ENCODE peak calls at places on chromosomes 4 and X, in ten cellular contexts. U, Z, K, G, T, Q, Y, L, N and C are unnamed samples.

GRCh38 chr4:139085141-139085540 is 69.6 kb downstream of the NOCT start:
- DNase-seq in K (no peak), U (no peak), T (no peak), N (no peak), L (no peak), Z (no peak), Q (no peak), Y (no peak), G (no peak), C (no peak)

GRCh38 chrX:155028749-155029360 is 2.2 kb downstream of the FUNDC2 start:
- DNase-seq in N (peak), U (no peak), T (no peak), K (no peak), Q (no peak), G (no peak), Z (no peak), Y (no peak), L (peak), C (no peak)

GRCh38 chr4:12875640-12876243 is 608.4 kb downstream of the RAB28 start:
- DNase-seq in K (no peak), Y (no peak), U (no peak), T (no peak), N (no peak), L (no peak), Q (no peak), Z (no peak), G (no peak), C (no peak)

GRCh38 chrX:69615323-69615722 is 590 bp upstream of the EDA start:
- DNase-seq in N (peak), T (no peak), Y (no peak), L (no peak), Z (no peak), U (no peak), Q (no peak), K (no peak), G (peak), C (no peak)

GRCh38 chrX:131010186-131010585 is 48.0 kb upstream of the ARHGAP36 start:
- DNase-seq in G (no peak), T (no peak), Y (no peak), Q (no peak), Z (no peak), L (no peak), N (no peak), K (no peak), U (no peak), C (no peak)

GRCh38 chr4:184831153-184831552 is 5.4 kb upstream of the ACSL1 start:
- DNase-seq in L (no peak), Z (no peak), G (no peak), Q (no peak), K (no peak), Y (no peak), T (no peak), N (no peak), U (no peak), C (no peak)

GRCh38 chr4:78669453-78669852 is 106.7 kb upstream of the BMP2K start:
- DNase-seq in N (no peak), Z (no peak), T (no peak), G (no peak), Y (no peak), L (no peak), U (no peak), K (no peak), Q (no peak), C (no peak)

GRCh38 chr4:88159137-88159725 is 792 bp upstream of the ABCG2 start:
- DNase-seq in N (no peak), L (no peak), T (no peak), Z (no peak), Y (no peak), U (no peak), Q (no peak), K (peak), G (no peak), C (no peak)

GRCh38 chr4:152181150-152181549 is 354.7 kb downstream of the FBXW7 start:
- DNase-seq in Q (no peak), U (no peak), N (no peak), Y (no peak), L (no peak), K (no peak), G (no peak), T (no peak), Z (no peak), C (no peak)

GRCh38 chr4:124144302-124144701 is 568.2 kb downstream of the ANKRD50 start:
- DNase-seq in Q (no peak), Z (peak), Y (no peak), G (no peak), L (no peak), U (no peak), K (no peak), T (no peak), N (no peak), C (no peak)

GRCh38 chrX:43633081-43633480 is 23.0 kb upstream of the MAOA start:
- DNase-seq in L (no peak), U (no peak), Q (no peak), N (no peak), G (no peak), T (no peak), Z (no peak), Y (no peak), K (no peak), C (no peak)

GRCh38 chr4:7264694-7265093 is 72.4 kb downstream of the SORCS2 start:
- DNase-seq in L (no peak), Q (no peak), N (no peak), K (no peak), G (no peak), U (no peak), T (no peak), Y (no peak), Z (no peak), C (no peak)

GRCh38 chr4:147247577-147247976 is 233.3 kb upstream of the EDNRA start:
- DNase-seq in T (no peak), Y (no peak), Z (no peak), K (no peak), N (no peak), Q (no peak), G (no peak), U (no peak), L (no peak), C (no peak)

GRCh38 chr4:184846531-184846930 is 20.8 kb upstream of the ACSL1 start:
- DNase-seq in G (no peak), N (no peak), K (no peak), Z (no peak), L (no peak), Y (no peak), U (no peak), T (no peak), Q (no peak), C (no peak)

GRCh38 chr4:183554878-183555585 is 50.2 kb downstream of the ING2 start:
- DNase-seq in Z (no peak), K (no peak), U (no peak), G (no peak), L (no peak), T (no peak), Y (no peak), Q (no peak), N (no peak), C (no peak)

GRCh38 chr4:151783867-151784266 is 23.1 kb upstream of the GATB start:
- DNase-seq in T (no peak), L (peak), G (no peak), Z (no peak), Q (no peak), Y (no peak), N (no peak), U (no peak), K (no peak), C (no peak)

GRCh38 chr4:109947457-109947856 is 34.8 kb downstream of the EGF start:
- DNase-seq in T (no peak), Q (no peak), K (no peak), U (peak), Z (no peak), L (peak), Y (no peak), G (no peak), N (no peak), C (no peak)

GRCh38 chrX:14026121-14026520 is 3.6 kb downstream of the GEMIN8 start:
- DNase-seq in G (peak), K (no peak), N (no peak), Q (no peak), Z (no peak), T (no peak), L (no peak), Y (no peak), U (no peak), C (no peak)

GRCh38 chr4:153223418-153223792 is 19.2 kb downstream of the TRIM2 start:
- DNase-seq in K (no peak), U (peak), T (no peak), L (no peak), G (no peak), N (no peak), Q (no peak), Y (no peak), Z (no peak), C (no peak)

GRCh38 chrX:69388526-69388925 is 115.6 kb upstream of the NALF2 start:
- DNase-seq in N (peak), K (peak), Q (no peak), U (no peak), T (no peak), G (no peak), L (no peak), Y (no peak), Z (no peak), C (no peak)

GRCh38 chrX:10089378-10089795 is 67.4 kb upstream of the CLCN4 start:
- DNase-seq in L (no peak), K (no peak), U (no peak), N (no peak), G (no peak), Y (no peak), T (no peak), Q (no peak), Z (no peak), C (no peak)

GRCh38 chrX:48703642-48704481 is 7.3 kb downstream of the SUV39H1 start:
- DNase-seq in Q (peak), U (peak), Z (no peak), N (peak), L (no peak), G (no peak), T (no peak), Y (no peak), K (peak), C (no peak)

GRCh38 chr4:54228563-54229501 is at the start of gene PDGFRA:
- DNase-seq in L (peak), N (no peak), U (no peak), Z (peak), Y (no peak), Q (no peak), G (peak), T (no peak), K (no peak), C (no peak)

GRCh38 chrX:65871671-65872311 is 168.1 kb downstream of the VSIG4 start:
- DNase-seq in Q (peak), G (peak), L (no peak), N (peak), Y (no peak), Z (no peak), U (peak), T (no peak), K (peak), C (no peak)

GRCh38 chr4:98784947-98785693 is 126.7 kb upstream of the TSPAN5 start:
- DNase-seq in U (no peak), K (no peak), L (no peak), G (no peak), Y (no peak), N (no peak), Q (no peak), Z (no peak), T (no peak), C (no peak)

GRCh38 chr4:98781641-98782348 is 123.4 kb upstream of the TSPAN5 start:
- DNase-seq in K (no peak), Z (no peak), Y (no peak), U (no peak), G (no peak), L (no peak), Q (no peak), T (no peak), N (no peak), C (no peak)

GRCh38 chr4:98780926-98781325 is 122.5 kb upstream of the TSPAN5 start:
- DNase-seq in G (no peak), U (no peak), L (no peak), T (no peak), Z (no peak), Y (no peak), N (no peak), K (no peak), Q (no peak), C (no peak)

GRCh38 chr4:98786866-98787265 is 128.5 kb upstream of the TSPAN5 start:
- DNase-seq in T (no peak), U (no peak), Z (no peak), Y (no peak), L (no peak), K (no peak), N (no peak), G (no peak), Q (no peak), C (no peak)
- TF ChIP-seq CTCF in T (no peak), U (no peak), Z (no peak), Y (no peak), L (peak), K (no peak), N (no peak), G (peak), Q (peak), C (peak)

GRCh38 chrX:106220177-106220576 is 52.1 kb downstream of the PWWP3B start:
- DNase-seq in Y (no peak), L (no peak), U (no peak), K (no peak), N (peak), T (no peak), G (no peak), Z (no peak), Q (no peak), C (no peak)
- TF ChIP-seq CTCF in Y (no peak), L (peak), U (peak), K (peak), N (no peak), T (no peak), G (peak), Z (no peak), Q (peak), C (peak)

GRCh38 chr4:20354120-20354519 is 102.4 kb downstream of the SLIT2 start:
- DNase-seq in G (peak), Q (no peak), T (no peak), K (no peak), Y (no peak), Z (no peak), U (no peak), N (no peak), L (no peak), C (no peak)
- TF ChIP-seq CTCF in G (no peak), Q (no peak), T (no peak), K (no peak), Y (no peak), Z (no peak), U (no peak), N (no peak), L (no peak), C (no peak)

DNA sequence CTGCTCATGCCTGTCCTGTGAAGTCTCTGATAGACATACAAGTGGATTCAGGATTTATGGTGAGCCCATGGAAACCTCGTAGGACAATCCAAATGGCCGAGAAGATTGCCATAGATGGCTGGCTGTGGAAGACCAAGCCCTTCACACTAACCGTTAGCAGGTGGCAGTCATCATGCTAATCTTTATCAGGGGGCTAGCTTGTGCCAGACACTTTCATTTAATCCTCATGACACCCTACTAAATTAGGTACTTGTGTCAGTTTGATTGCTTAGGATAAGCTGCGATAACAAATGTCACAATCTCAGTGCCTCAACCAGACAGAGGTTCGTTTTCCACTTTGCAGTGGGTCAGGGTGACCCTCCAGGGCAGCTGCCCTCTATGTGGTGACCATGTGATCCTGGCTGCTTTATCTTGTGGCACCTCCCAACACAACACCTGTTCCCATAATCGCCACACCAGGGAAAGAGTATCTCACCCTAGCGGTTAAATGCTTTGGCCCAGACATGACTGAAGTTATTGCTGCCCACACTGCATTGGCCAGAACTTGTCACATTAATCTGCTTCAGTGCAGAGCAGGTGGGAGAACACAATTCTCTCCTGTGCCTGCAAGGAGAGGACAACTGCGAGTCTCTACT is 60.8 kb downstream of the REPS2 start:
- DNase-seq in N (peak), K (peak), L (no peak), Y (no peak), T (no peak), U (no peak), Q (no peak), Z (no peak), G (peak), C (no peak)
- TF ChIP-seq CTCF in N (no peak), K (peak), L (peak), Y (peak), T (no peak), U (no peak), Q (peak), Z (no peak), G (peak), C (peak)